ENCODE peak calls at places on chromosome 9, in six cellular contexts. F is NCI-H510A treated with DMSO at 0.1 percent for 48 hours, O is left kidney, Z is cardiac fibroblast, E is AG09319, S is DMS 273 treated with DMSO at 0.1 percent for 48 hours. Q is an unnamed sample.

GRCh38 chr9:120366646-120367019 is 213.3 kb downstream of the CDK5RAP2 start:
- DNase-seq in O (peak), S (no peak), Z (peak), E (peak), F (no peak), Q (no peak)

GRCh38 chr9:134325096-134325812 is 1.0 kb upstream of the RXRA start:
- DNase-seq in F (no peak), E (no peak), S (no peak), O (peak), Z (peak), Q (no peak)

GRCh38 chr9:126984969-126985368 is 70.4 kb downstream of the RALGPS1 start:
- DNase-seq in F (no peak), O (no peak), Z (no peak), E (no peak), S (peak), Q (no peak)

GRCh38 chr9:110143969-110144545 is 63.9 kb downstream of the C9orf152 start:
- DNase-seq in O (no peak), E (no peak), F (no peak), Z (no peak), S (no peak), Q (peak)

GRCh38 chr9:104970588-104970987 is 42.6 kb upstream of the ABCA1 start:
- DNase-seq in E (no peak), Z (peak), F (no peak), O (no peak), S (no peak), Q (no peak)

GRCh38 chr9:31486630-31487029 is 897.8 kb upstream of the ACO1 start:
- DNase-seq in Z (no peak), S (no peak), F (peak), E (no peak), O (no peak), Q (peak)

GRCh38 chr9:19788614-19789271 is at the start of gene SLC24A2:
- DNase-seq in F (no peak), O (peak), Z (peak), S (no peak), E (no peak), Q (peak)

GRCh38 chr9:82781965-82782392 is 281.0 kb downstream of the RASEF start:
- DNase-seq in Z (no peak), E (no peak), O (peak), S (peak), F (no peak), Q (no peak)

GRCh38 chr9:3857673-3858072 is 331.9 kb upstream of the RFX3 start:
- DNase-seq in O (no peak), Z (peak), E (no peak), F (no peak), S (no peak), Q (no peak)

GRCh38 chr9:86945868-86946711 is 1.2 kb downstream of the GAS1 start:
- DNase-seq in S (peak), E (no peak), F (no peak), O (peak), Z (peak), Q (peak)

GRCh38 chr9:120009856-120010255 is 570.1 kb downstream of the CDK5RAP2 start:
- DNase-seq in O (no peak), E (no peak), S (no peak), F (no peak), Z (no peak), Q (no peak)

Q was measured in NCI-H345.